ENCODE peak calls at places on chromosomes 12 and 14, in seven cellular contexts. M, V, F, B, Z, G and J are unnamed samples.

GRCh38 chr12:57190037-57190436 is 26.6 kb upstream of the NXPH4 start:
- DNase-seq in Z (no peak), B (no peak), V (no peak), M (no peak), F (no peak), G (no peak), J (no peak)

GRCh38 chr14:61147898-61148549 is 133.1 kb downstream of the TMEM30B start:
- DNase-seq in Z (peak), F (no peak), G (no peak), M (peak), B (no peak), V (no peak), J (no peak)

GRCh38 chr12:48936379-48936979 is 11.2 kb upstream of the FKBP11 start:
- DNase-seq in G (no peak), B (peak), F (peak), Z (peak), M (peak), V (peak), J (peak)

GRCh38 chr12:20004951-20005350 is 363.4 kb upstream of the PDE3A start:
- DNase-seq in M (no peak), F (no peak), V (no peak), Z (no peak), G (no peak), B (no peak), J (no peak)

GRCh38 chr12:130552483-130552996 is 163.6 kb downstream of the RIMBP2 start:
- DNase-seq in G (no peak), B (no peak), V (no peak), M (no peak), Z (no peak), F (no peak), J (peak)

GRCh38 chr14:70701610-70702009 is 59.9 kb downstream of the TTC9 start:
- DNase-seq in V (no peak), M (no peak), B (no peak), Z (no peak), G (no peak), F (no peak), J (no peak)

GRCh38 chr14:29475641-29476040 is 452.0 kb downstream of the PRKD1 start:
- DNase-seq in G (no peak), Z (no peak), F (no peak), M (no peak), B (no peak), V (no peak), J (no peak)

GRCh38 chr12:106311139-106311538 is 8.6 kb downstream of the TCP11L2 start:
- DNase-seq in G (no peak), Z (no peak), B (no peak), M (no peak), V (no peak), F (no peak), J (no peak)

GRCh38 chr12:76713986-76714385 is 49.9 kb upstream of the ZDHHC17 start:
- DNase-seq in V (no peak), F (no peak), Z (no peak), B (no peak), M (no peak), G (no peak), J (no peak)

GRCh38 chr12:62683724-62684501 is 217.3 kb downstream of the MON2 start:
- DNase-seq in F (peak), M (no peak), Z (no peak), G (no peak), B (no peak), V (no peak), J (no peak)

GRCh38 chr12:13851828-13852227 is 129.6 kb downstream of the GRIN2B start:
- DNase-seq in Z (no peak), M (no peak), F (no peak), G (no peak), V (no peak), B (peak), J (no peak)

GRCh38 chr14:75307700-75308379 is 29.2 kb downstream of the FOS start:
- DNase-seq in M (peak), Z (peak), V (peak), G (no peak), B (peak), F (peak), J (peak)

GRCh38 chr12:103016381-103016780 is 58.9 kb downstream of the ASCL1 start:
- DNase-seq in G (no peak), Z (no peak), B (no peak), F (no peak), M (no peak), V (no peak), J (no peak)

GRCh38 chr12:121723200-121723599 is 10.6 kb downstream of the TMEM120B start:
- DNase-seq in F (no peak), B (no peak), V (no peak), G (no peak), Z (no peak), M (no peak), J (no peak)

GRCh38 chr12:121719926-121720414 is 7.4 kb downstream of the TMEM120B start:
- DNase-seq in V (peak), Z (no peak), G (no peak), F (no peak), M (no peak), B (no peak), J (no peak)

GRCh38 chr12:121720762-121721161 is 8.2 kb downstream of the TMEM120B start:
- DNase-seq in M (no peak), F (no peak), B (no peak), V (no peak), Z (no peak), G (no peak), J (no peak)

GRCh38 chr12:121715862-121716435 is 3.4 kb downstream of the TMEM120B start:
- DNase-seq in Z (no peak), V (no peak), M (no peak), F (no peak), G (no peak), B (no peak), J (no peak)

DNA sequence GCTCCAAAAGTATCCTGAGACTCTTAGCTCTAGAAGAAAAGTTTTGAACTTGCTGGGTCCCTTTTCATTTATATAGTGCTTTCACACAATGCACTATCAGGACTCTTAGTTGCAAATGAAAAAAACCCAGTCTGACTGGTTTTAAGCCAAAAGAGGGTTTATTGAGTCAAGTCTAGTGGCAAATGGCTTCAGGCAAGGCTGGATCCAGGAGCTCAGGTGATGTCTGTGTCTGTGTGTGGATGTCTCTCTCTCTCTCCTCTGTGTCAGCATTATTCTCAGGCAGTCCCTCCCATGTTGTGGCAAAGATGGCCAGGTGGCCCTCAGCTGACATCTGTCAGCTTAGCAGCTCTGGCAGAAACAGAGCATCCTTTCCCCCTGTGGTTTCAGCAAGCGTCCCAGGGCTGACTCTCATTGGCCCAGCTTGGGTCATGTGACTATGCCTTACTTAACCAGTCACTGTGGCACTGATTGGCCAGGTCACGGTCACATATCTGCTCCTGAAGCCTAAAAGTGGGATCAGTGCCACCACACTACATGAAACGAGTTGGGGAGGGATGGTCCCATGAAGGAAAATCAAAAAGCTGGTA is 6.2 kb downstream of the TMEM120B start:
- DNase-seq in B (no peak), F (no peak), Z (no peak), M (no peak), V (peak), G (no peak), J (no peak)
- TF ChIP-seq JUND in B (no peak), F (no peak), Z (no peak), M (no peak), V (no peak), G (no peak), J (no peak)

DNA sequence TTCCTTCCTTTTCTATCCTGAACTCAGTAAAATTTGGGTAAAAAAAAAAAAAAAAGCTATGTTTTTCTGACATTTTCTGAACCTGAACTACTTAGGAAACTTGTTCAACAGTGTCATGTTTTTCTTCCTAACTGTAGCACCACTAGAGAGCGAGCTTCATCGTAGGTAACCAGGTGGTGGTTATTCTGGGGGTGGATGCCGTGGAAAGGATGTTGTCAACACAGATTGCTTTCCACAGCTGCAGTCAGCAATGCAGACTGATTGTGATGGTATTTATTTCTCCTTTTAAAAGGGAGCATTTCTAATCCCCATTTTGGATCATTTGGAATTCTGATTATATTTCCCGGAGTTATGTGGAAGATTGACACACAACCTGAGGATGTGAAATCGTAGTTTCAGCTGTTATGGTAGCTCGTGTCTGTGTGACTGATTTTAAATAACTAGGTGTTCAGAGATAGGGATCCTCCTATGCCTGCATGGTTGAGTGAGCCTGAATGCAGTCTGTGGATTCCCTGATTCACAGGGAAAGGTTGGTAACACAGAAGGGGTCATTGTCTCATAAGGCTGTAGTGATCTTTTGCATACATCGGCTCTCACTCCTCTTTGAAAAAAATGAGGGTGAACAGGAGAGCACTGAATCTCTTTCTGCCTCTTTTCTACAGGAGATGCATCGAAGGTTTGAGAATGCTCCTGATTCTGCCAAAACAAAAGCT is 113.2 kb downstream of the ERC1 start:
- DNase-seq in Z (no peak), B (no peak), F (no peak), M (no peak), V (no peak), G (no peak), J (no peak)
- TF ChIP-seq JUND in Z (no peak), B (no peak), F (no peak), M (no peak), V (no peak), G (no peak), J (no peak)

GRCh38 chr14:58549358-58549757 is 88.4 kb upstream of the DACT1 start:
- DNase-seq in Z (no peak), G (no peak), M (no peak), F (no peak), V (no peak), B (no peak), J (no peak)
- TF ChIP-seq JUND in Z (no peak), G (no peak), M (no peak), F (no peak), V (no peak), B (no peak), J (no peak)

GRCh38 chr12:29041621-29042020 is 107.5 kb upstream of the FAR2 start:
- DNase-seq in M (peak), Z (no peak), G (no peak), F (no peak), B (no peak), V (no peak), J (no peak)
- TF ChIP-seq JUND in M (peak), Z (no peak), G (no peak), F (peak), B (no peak), V (no peak), J (no peak)

GRCh38 chr14:101360045-101360931 is 201.0 kb upstream of the DIO3 start:
- DNase-seq in M (no peak), V (peak), Z (no peak), G (no peak), F (no peak), B (no peak), J (no peak)

GRCh38 chr14:101361451-101362433 is 199.6 kb upstream of the DIO3 start:
- DNase-seq in M (no peak), B (no peak), G (no peak), F (no peak), V (peak), Z (no peak), J (no peak)

GRCh38 chr14:101359221-101360044 is 201.9 kb upstream of the DIO3 start:
- DNase-seq in B (no peak), V (no peak), F (no peak), M (no peak), Z (no peak), G (no peak), J (no peak)

GRCh38 chr14:101362529-101363260 is 198.6 kb upstream of the DIO3 start:
- DNase-seq in M (no peak), F (no peak), V (no peak), B (no peak), G (no peak), Z (no peak), J (no peak)

DNA sequence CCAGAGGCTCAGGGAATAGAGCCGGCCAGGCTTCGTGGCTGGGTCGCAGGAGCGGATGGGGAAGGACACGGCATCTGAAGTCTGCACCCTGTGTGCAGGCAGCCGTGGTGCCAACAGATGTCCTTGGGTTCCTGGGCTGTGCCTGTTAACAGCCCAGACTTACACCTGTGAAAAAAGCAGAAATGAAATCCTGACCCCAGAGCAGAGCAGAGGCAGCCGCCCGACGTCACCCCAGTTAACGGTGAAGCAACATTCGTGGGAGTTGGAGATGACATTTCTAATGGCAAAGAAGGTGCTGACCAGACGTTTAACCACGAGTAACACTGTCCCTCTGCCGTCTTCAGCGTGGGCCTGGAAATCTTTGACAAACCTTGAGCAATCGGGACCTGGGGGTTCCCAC is 200.3 kb upstream of the DIO3 start:
- DNase-seq in G (no peak), Z (no peak), M (no peak), F (no peak), B (no peak), V (no peak), J (no peak)
- TF ChIP-seq JUND in G (no peak), Z (no peak), M (no peak), F (no peak), B (no peak), V (no peak), J (no peak)